ENCODE peak calls at places on chromosomes 16 and 17, in four cellular contexts. O, G, A and C are unnamed samples.

GRCh38 chr17:76458580-76459490 is 5.9 kb upstream of the UBE2O start:
- DNase-seq in G (peak; percentile 76), A (peak; percentile 58), O (no peak), C (peak; percentile 88)

GRCh38 chr16:49048557-49048956 is 233.1 kb downstream of the CBLN1 start:
- DNase-seq in G (no peak), A (no peak), O (no peak), C (no peak)

GRCh38 chr17:38881600-38882191 is 11.8 kb downstream of the LASP1 start:
- DNase-seq in O (peak; percentile 73), A (peak; percentile 67), G (no peak), C (no peak)

GRCh38 chr17:28726396-28726911 is 421 bp upstream of the TLCD1 start:
- DNase-seq in A (no peak), G (peak; percentile 72), O (no peak), C (peak; percentile 68)

GRCh38 chr16:27429981-27430441 is 28.0 kb downstream of the IL21R start:
- DNase-seq in O (no peak), A (no peak), G (no peak), C (no peak)

GRCh38 chr16:19884611-19885455 is at the start of gene GPRC5B:
- DNase-seq in G (peak; percentile 51), O (peak; percentile 46), A (peak; percentile 63), C (peak; percentile 51)

GRCh38 chr17:21042434-21043295 is at the start of gene USP22:
- DNase-seq in O (peak; percentile 66), G (peak; percentile 31), A (no peak), C (no peak)

GRCh38 chr16:24257965-24258364 is 1.8 kb downstream of the CACNG3 start:
- DNase-seq in O (no peak), G (no peak), A (no peak), C (no peak)

GRCh38 chr16:90031931-90032663 is 12.8 kb upstream of the DBNDD1 start:
- DNase-seq in O (no peak), A (no peak), G (no peak), C (no peak)

GRCh38 chr16:84847554-84848415 is 28.0 kb downstream of the CRISPLD2 start:
- DNase-seq in A (no peak), G (no peak), O (no peak), C (no peak)

GRCh38 chr17:39402279-39402889 is 958 bp upstream of the FBXL20 start:
- DNase-seq in A (peak; percentile 91), G (peak; percentile 93), O (peak; percentile 95), C (peak; percentile 95)

GRCh38 chr17:39640493-39641118 is 3.7 kb downstream of the STARD3 start:
- DNase-seq in O (no peak), A (no peak), G (no peak), C (no peak)

GRCh38 chr17:66190738-66191606 is 961 bp downstream of the CEP112 start:
- DNase-seq in G (peak; percentile 4), A (no peak), O (peak; percentile 44), C (peak; percentile 47)
- TF ChIP-seq CTCF in G (no peak), A (no peak), O (no peak), C (no peak)

GRCh38 chr16:35910409-35910808 is 2451.0 kb downstream of the TP53TG3F start:
- DNase-seq in O (no peak), G (no peak), A (no peak), C (no peak)

GRCh38 chr16:35909351-35909954 is 2450.0 kb downstream of the TP53TG3F start:
- DNase-seq in G (no peak), O (no peak), A (no peak), C (no peak)

GRCh38 chr16:35906440-35906839 is 2447.0 kb downstream of the TP53TG3F start:
- DNase-seq in O (no peak), G (no peak), A (no peak), C (no peak)

GRCh38 chr16:35908942-35909341 is 2449.5 kb downstream of the TP53TG3F start:
- DNase-seq in O (no peak), G (no peak), A (no peak), C (peak; percentile 21)

GRCh38 chr16:35908152-35908551 is 2448.7 kb downstream of the TP53TG3F start:
- DNase-seq in O (no peak), G (no peak), A (no peak), C (no peak)
- H3K9me3 ChIP-seq in O (peaks cover 6% of the 10 kb centered on the region), G (no peaks in the 10 kb centered on the region), A (peaks cover 8% of the 10 kb centered on the region), C (no peaks in the 10 kb centered on the region)

DNA sequence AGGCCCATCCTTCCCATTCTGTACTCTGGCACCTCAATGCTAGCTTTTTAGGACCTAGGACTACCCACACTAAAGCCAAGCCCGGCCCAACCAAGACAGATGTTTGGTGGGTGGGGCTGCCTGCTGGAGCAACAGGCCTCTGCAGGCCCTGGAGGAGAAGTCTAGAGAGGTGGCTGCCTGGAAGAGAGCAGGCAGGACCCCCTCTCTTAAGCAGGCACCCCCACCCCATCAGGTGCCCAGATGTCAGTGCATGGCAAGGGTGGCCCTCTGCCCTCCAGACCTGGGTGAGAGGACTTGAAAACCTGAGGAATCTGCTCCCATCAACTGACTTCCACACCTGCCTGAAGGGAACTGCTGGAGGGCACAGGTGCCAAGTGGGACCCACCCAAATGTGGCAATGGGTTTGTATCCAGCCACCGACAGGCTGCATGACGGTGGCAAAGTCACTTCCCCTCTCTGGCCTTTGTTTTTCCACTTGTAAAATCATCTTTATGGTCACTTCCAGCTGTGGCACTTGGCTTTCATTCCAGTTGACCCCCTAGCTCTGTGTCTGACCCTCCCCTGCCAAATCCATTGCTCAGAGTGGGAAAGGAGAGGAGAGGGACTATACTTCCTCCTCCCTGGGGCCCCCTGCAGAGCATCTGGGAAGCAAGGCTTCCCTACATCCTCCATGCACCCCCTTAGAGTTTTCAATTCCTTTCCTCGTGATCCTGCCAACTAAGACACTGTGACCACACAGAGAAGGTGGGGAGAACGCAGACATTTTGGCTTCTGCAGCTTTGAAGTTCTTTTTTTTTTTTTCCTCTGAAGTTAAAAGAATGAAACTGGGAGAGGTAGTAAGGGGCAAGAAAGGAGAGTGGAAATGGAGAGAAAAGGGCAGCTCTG is 1.6 kb upstream of the STAT5A start:
- DNase-seq in G (no peak), A (peak; percentile 55), O (no peak), C (peak; percentile 5)
- H3K4me3 ChIP-seq in G (no peak overlapping the region), A (peak overlapping the region; percentile 71), O (peak overlapping the region; percentile 74), C (no peak overlapping the region)

GRCh38 chr17:31508310-31509094 is 117.0 kb downstream of the RAB11FIP4 start:
- DNase-seq in G (no peak), O (no peak), A (no peak), C (peak; percentile 37)
- TF ChIP-seq CTCF in G (peak; percentile 12), O (peak; percentile 23), A (peak; percentile 21), C (peak; percentile 67)

GRCh38 chr17:52930581-52930980 is 772.1 kb upstream of the CA10 start:
- DNase-seq in G (no peak), A (no peak), O (no peak), C (no peak)

GRCh38 chr17:52930145-52930544 is 771.6 kb upstream of the CA10 start:
- DNase-seq in G (no peak), A (no peak), O (no peak), C (no peak)
- H3K9me3 ChIP-seq in G (no peaks in the 10 kb centered on the region), A (no peaks in the 10 kb centered on the region), O (no peaks in the 10 kb centered on the region), C (no peaks in the 10 kb centered on the region)

GRCh38 chr17:4566785-4567184 is 6.4 kb upstream of the GGT6 start:
- DNase-seq in G (peak; percentile 71), O (peak; percentile 39), A (no peak), C (peak; percentile 83)

GRCh38 chr17:4559851-4560820 is at the start of gene GGT6:
- DNase-seq in O (peak; percentile 82), G (peak; percentile 96), A (no peak), C (no peak)

GRCh38 chr17:4562000-4562969 is 1.9 kb upstream of the GGT6 start:
- DNase-seq in O (no peak), A (no peak), G (no peak), C (no peak)

GRCh38 chr17:4560837-4561241 is 462 bp upstream of the GGT6 start:
- DNase-seq in A (no peak), G (no peak), O (peak; percentile 41), C (no peak)

GRCh38 chr17:4565209-4566141 is 5.1 kb upstream of the GGT6 start:
- DNase-seq in O (peak; percentile 73), A (peak; percentile 51), G (peak; percentile 83), C (peak; percentile 85)
- H3K4me3 ChIP-seq in O (no peak overlapping the region), A (no peak overlapping the region), G (no peak overlapping the region), C (no peak overlapping the region)